ENCODE peak calls at places on chromosome 21, in five cellular contexts. Y, C, W, V and M are unnamed samples.

GRCh38 chr21:23160914-23161313 is 2162.7 kb downstream of the NCAM2 start:
- DNase-seq in C (no peak), V (no peak), Y (no peak), W (no peak), M (no peak)

GRCh38 chr21:38321568-38321967 is 64.8 kb downstream of the KCNJ15 start:
- DNase-seq in C (no peak), V (no peak), Y (no peak), W (no peak), M (no peak)

GRCh38 chr21:21682172-21682571 is 684.0 kb downstream of the NCAM2 start:
- DNase-seq in V (no peak), W (no peak), Y (no peak), C (no peak), M (peak)

GRCh38 chr21:37849703-37850102 is 66.6 kb downstream of the KCNJ6 start:
- DNase-seq in C (peak), W (no peak), Y (no peak), V (no peak), M (no peak)

GRCh38 chr21:25639167-25639921 is at the start of gene JAM2:
- DNase-seq in Y (no peak), W (peak), C (no peak), V (peak), M (no peak)

GRCh38 chr21:43373387-43374227 is 53.3 kb downstream of the SIK1 start:
- DNase-seq in Y (no peak), W (peak), V (peak), C (no peak), M (no peak)

GRCh38 chr21:30463713-30464112 is 16.5 kb downstream of the KRTAP19-1 start:
- DNase-seq in V (no peak), C (peak), W (no peak), Y (no peak), M (no peak)

GRCh38 chr21:43195131-43196021 is 26.6 kb downstream of the CRYAA start:
- DNase-seq in C (no peak), Y (no peak), V (no peak), W (peak), M (no peak)

GRCh38 chr21:14581902-14582457 is 35.9 kb upstream of the SAMSN1 start:
- DNase-seq in Y (no peak), W (no peak), V (no peak), C (no peak), M (no peak)

GRCh38 chr21:33132054-33132453 is 62.1 kb downstream of the OLIG1 start:
- DNase-seq in C (no peak), W (no peak), Y (no peak), V (no peak), M (no peak)

GRCh38 chr21:18716578-18717138 is 313.1 kb upstream of the TMPRSS15 start:
- DNase-seq in W (no peak), C (no peak), Y (no peak), V (no peak), M (no peak)

GRCh38 chr21:43694437-43695079 is 24.4 kb upstream of the PDXK start:
- DNase-seq in V (no peak), W (no peak), C (no peak), Y (no peak), M (no peak)

GRCh38 chr21:43361493-43362296 is 65.2 kb downstream of the SIK1 start:
- DNase-seq in Y (no peak), V (peak), W (peak), C (peak), M (peak)

GRCh38 chr21:27346041-27346448 is 379.2 kb upstream of the ADAMTS5 start:
- DNase-seq in Y (no peak), W (no peak), V (no peak), C (peak), M (no peak)

GRCh38 chr21:27519357-27519756 is 552.5 kb upstream of the ADAMTS5 start:
- DNase-seq in W (no peak), Y (no peak), C (peak), V (no peak), M (peak)

GRCh38 chr21:33931799-33932390 is 16.3 kb upstream of the ATP5PO start:
- DNase-seq in V (no peak), W (no peak), C (no peak), Y (no peak), M (no peak)

GRCh38 chr21:38241029-38241740 is 15.6 kb upstream of the KCNJ15 start:
- DNase-seq in V (peak), Y (no peak), C (no peak), W (peak), M (no peak)

GRCh38 chr21:33266784-33267135 is 593 bp downstream of the IL10RB start:
- DNase-seq in W (no peak), V (peak), Y (peak), C (no peak), M (no peak)

GRCh38 chr21:29604096-29604495 is 305.4 kb downstream of the BACH1 start:
- DNase-seq in C (no peak), W (no peak), V (no peak), Y (no peak), M (no peak)

GRCh38 chr21:23593582-23593981 is 2013.7 kb downstream of the MRPL39 start:
- DNase-seq in W (no peak), C (no peak), Y (no peak), V (no peak), M (no peak)

GRCh38 chr21:26443291-26443690 is 129.8 kb downstream of the CYYR1 start:
- DNase-seq in W (no peak), Y (no peak), V (no peak), C (no peak), M (no peak)

GRCh38 chr21:43322805-43323204 is 104.1 kb downstream of the SIK1 start:
- DNase-seq in W (no peak), V (no peak), Y (no peak), C (no peak), M (no peak)

GRCh38 chr21:25850126-25850831 is 115.5 kb downstream of the GABPA start:
- DNase-seq in C (peak), W (no peak), Y (no peak), V (no peak), M (no peak)

GRCh38 chr21:33968998-33969353 is 53.4 kb upstream of the ATP5PO start:
- DNase-seq in C (no peak), Y (no peak), W (no peak), V (no peak), M (no peak)

GRCh38 chr21:26941436-26941835 is 25.5 kb downstream of the ADAMTS5 start:
- DNase-seq in V (no peak), W (no peak), Y (no peak), C (no peak), M (no peak)

GRCh38 chr21:34029724-34030528 is 43.5 kb upstream of the MRPS6 start:
- DNase-seq in V (peak), Y (peak), W (no peak), C (peak), M (peak)

GRCh38 chr21:17668479-17668878 is 55.8 kb upstream of the BTG3 start:
- DNase-seq in V (no peak), C (no peak), W (no peak), Y (no peak), M (no peak)

GRCh38 chr21:44708213-44708865 is 3.0 kb downstream of the TSPEAR start:
- DNase-seq in C (no peak), W (no peak), Y (peak), V (no peak), M (no peak)

GRCh38 chr21:44708866-44709425 is 2.4 kb downstream of the TSPEAR start:
- DNase-seq in Y (peak), C (no peak), W (no peak), V (no peak), M (no peak)

GRCh38 chr21:44710756-44711326 is 531 bp downstream of the TSPEAR start:
- DNase-seq in C (peak), W (no peak), V (no peak), Y (no peak), M (no peak)

GRCh38 chr21:44710294-44710665 is 1.1 kb downstream of the TSPEAR start:
- DNase-seq in Y (no peak), W (no peak), C (no peak), V (no peak), M (no peak)

GRCh38 chr21:44709426-44710293 is 1.7 kb downstream of the TSPEAR start:
- DNase-seq in Y (no peak), V (no peak), W (no peak), C (peak), M (no peak)
- H3K4me3 ChIP-seq in Y (no peak), V (no peak), W (no peak), C (peak), M (no peak)

GRCh38 chr21:41315726-41316125 is 875 bp upstream of the FAM3B start:
- DNase-seq in W (no peak), V (no peak), C (no peak), Y (no peak), M (no peak)

GRCh38 chr21:41316200-41316599 is 401 bp upstream of the FAM3B start:
- DNase-seq in C (no peak), W (no peak), Y (peak), V (no peak), M (no peak)

GRCh38 chr21:41317458-41317857 is 857 bp downstream of the FAM3B start:
- DNase-seq in C (no peak), Y (peak), W (no peak), V (no peak), M (no peak)

GRCh38 chr21:41318218-41318617 is 1.6 kb downstream of the FAM3B start:
- DNase-seq in C (no peak), V (no peak), W (no peak), Y (no peak), M (no peak)

DNA sequence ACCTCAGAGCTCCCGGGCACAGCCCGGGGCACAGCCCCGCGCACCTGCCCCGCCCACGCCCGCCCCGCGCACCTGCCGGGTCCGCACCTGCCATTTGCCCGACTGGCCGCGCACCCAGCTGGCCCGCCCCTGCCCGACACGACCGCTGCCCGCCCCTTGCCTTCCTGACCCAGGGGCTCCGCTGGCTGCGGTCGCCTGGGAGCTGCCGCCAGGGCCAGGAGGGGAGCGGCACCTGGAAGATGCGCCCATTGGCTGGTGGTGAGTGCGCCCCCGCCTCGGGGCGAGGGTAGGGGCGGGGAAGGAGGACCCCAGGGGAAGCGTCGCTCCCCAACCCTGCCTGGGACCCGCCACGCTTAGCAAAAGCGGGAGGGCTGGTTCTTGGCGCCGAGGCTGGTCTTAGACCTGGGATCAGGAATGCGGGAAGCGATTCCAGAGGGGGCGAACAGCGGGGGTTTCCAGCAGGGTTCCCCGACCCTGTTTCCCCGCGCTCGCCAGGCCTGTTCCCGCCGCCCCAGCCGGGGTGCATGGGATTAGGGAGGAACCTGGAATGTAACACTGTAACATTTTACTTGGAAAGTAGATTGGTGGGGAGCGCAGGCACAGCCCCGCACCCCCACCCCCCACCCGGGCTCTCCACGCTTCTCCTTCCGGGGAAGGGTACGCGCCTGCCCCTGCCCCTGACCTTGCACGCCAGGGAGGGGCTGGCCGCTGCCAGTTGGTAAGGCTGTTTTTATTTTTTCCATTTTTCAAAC is at the start of gene FAM3B:
- DNase-seq in C (no peak), Y (peak), W (no peak), V (no peak), M (no peak)
- H3K4me3 ChIP-seq in C (no peak), Y (peak), W (peak), V (peak), M (no peak)

DNA sequence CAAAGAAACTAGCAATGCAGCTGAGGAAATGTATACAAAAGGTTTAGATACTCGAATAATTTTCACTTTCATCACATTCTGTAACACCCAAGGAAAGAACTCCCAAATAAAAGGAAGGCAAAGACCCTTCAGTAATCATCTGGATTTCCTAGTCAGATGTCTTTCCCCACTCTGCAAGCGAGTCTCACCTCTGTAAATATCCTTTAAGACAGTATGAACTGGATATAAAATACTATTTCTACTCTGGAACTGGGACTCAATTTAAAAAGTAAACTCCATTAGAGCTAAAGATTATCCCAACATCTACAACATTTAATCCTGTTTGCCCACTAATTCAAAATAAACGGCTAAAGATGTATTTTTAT is 27.0 kb downstream of the C2CD2 start:
- DNase-seq in W (no peak), Y (no peak), C (no peak), V (no peak), M (no peak)
- H3K4me3 ChIP-seq in W (peak), Y (peak), C (peak), V (no peak), M (no peak)

GRCh38 chr21:35108887-35109286 is 59.8 kb upstream of the RUNX1 start:
- DNase-seq in Y (no peak), C (no peak), W (no peak), V (no peak), M (no peak)
- H3K4me3 ChIP-seq in Y (no peak), C (no peak), W (no peak), V (no peak), M (no peak)

DNA sequence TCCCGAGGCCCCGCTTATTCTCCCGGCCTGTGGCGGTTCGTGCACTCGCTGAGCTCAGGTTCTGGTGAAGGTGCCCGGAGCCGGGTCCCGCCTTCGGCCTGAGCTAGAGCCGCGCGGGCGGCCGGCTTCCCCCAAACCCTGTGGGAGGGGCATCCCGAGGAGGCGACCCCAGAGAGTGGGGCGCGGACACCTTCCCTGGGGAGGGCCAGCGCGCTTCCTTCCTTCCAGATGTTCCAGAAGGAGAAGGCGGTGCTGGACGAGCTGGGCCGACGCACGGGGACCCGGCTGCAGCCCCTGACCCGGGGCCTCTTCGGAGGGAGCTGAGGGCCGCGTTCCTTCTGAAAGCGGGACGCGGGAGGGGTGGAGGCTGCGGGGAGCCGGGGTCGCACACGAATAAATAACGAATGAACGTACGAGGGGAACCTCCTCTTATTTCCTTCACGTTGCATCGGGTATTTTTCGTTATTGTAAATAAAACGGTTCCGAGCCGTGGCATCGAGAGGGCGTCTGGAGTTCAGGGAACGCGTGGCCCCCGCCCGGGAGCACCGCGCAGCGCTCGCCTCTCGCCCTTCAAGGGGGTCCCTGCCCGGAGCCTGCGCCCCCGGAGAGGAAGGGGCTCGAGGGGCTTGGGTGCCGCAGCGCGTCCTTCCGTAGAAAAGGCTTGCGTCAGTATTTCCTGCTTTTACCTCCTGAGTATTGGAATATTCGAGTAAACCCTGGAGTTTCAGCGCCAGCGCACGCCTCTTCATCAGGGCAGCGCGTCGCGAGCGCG is 11.4 kb downstream of the YBEY start:
- DNase-seq in W (no peak), Y (no peak), C (no peak), V (no peak), M (no peak)
- H3K4me3 ChIP-seq in W (peak), Y (peak), C (no peak), V (peak), M (no peak)

GRCh38 chr21:39388811-39389155 is 39.9 kb upstream of the HMGN1 start:
- DNase-seq in C (no peak), W (no peak), Y (no peak), V (no peak), M (no peak)
- H3K4me3 ChIP-seq in C (peak), W (no peak), Y (peak), V (no peak), M (peak)

GRCh38 chr21:31887596-31887920 is 14.7 kb downstream of the HUNK start:
- DNase-seq in W (no peak), C (no peak), Y (no peak), V (no peak), M (no peak)

GRCh38 chr21:31888936-31889371 is 16.1 kb downstream of the HUNK start:
- DNase-seq in V (no peak), W (peak), Y (no peak), C (no peak), M (no peak)

GRCh38 chr21:31880816-31881215 is 8.0 kb downstream of the HUNK start:
- DNase-seq in Y (no peak), V (no peak), C (no peak), W (no peak), M (no peak)

GRCh38 chr21:31886896-31887595 is 14.2 kb downstream of the HUNK start:
- DNase-seq in W (no peak), Y (no peak), C (no peak), V (no peak), M (no peak)

GRCh38 chr21:31885146-31885545 is 12.3 kb downstream of the HUNK start:
- DNase-seq in V (no peak), Y (no peak), W (no peak), C (no peak), M (no peak)
- H3K4me3 ChIP-seq in V (no peak), Y (no peak), W (no peak), C (no peak), M (no peak)

DNA sequence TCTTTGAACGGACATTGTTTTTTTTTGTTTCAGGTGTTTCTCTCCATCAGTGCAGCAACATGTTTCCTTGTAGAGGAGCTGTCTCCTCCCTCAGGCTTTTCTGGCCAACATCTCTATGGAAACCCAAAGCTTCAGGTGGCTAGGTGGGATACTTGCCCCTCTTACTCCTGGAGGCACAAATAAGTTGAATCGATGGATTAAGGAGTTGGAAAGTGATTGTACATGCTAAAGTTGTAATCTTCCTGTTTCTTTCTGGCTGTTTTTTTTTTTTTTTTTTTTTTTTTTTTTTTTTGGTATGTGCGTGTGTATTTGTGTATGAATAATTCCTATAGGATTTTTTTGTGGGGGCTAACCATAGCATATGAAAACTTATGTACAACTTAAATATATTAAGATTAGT is 10.6 kb downstream of the USP25 start:
- DNase-seq in Y (no peak), C (no peak), W (no peak), V (no peak), M (no peak)
- H3K4me3 ChIP-seq in Y (no peak), C (no peak), W (no peak), V (no peak), M (no peak)

GRCh38 chr21:28554660-28555475 is 437.8 kb downstream of the LTN1 start:
- DNase-seq in V (no peak), C (peak), W (no peak), Y (no peak), M (no peak)
- H3K4me3 ChIP-seq in V (no peak), C (no peak), W (no peak), Y (no peak), M (no peak)

GRCh38 chr21:36640260-36641244 is 58.4 kb upstream of the SIM2 start:
- DNase-seq in Y (no peak), V (no peak), C (no peak), W (no peak), M (no peak)
- H3K4me3 ChIP-seq in Y (no peak), V (no peak), C (no peak), W (no peak), M (no peak)